ENCODE peak calls at places on chromosomes 7 and 10, in four cellular contexts. One of them, this sample, is unnamed.

GRCh38 chr7:105354383-105354782 is 34.3 kb downstream of the SRPK2 start:
- DNase-seq in K562: no peak
- DNase-seq in HepG2: no peak
- DNase-seq in H1: no peak
- DNase-seq in this sample: no peak

GRCh38 chr7:100880645-100881044 is 5.7 kb downstream of the SRRT start:
- DNase-seq in K562: no peak
- DNase-seq in HepG2: no peak
- DNase-seq in H1: no peak
- DNase-seq in this sample: no peak

GRCh38 chr10:111598433-111599059 is 521.7 kb downstream of the ADRA2A start:
- DNase-seq in K562: peak
- DNase-seq in HepG2: peak
- DNase-seq in H1: peak
- DNase-seq in this sample: peak

GRCh38 chr7:56077681-56078080 is 13.6 kb downstream of the SUMF2 start:
- DNase-seq in K562: no peak
- DNase-seq in HepG2: no peak
- DNase-seq in H1: no peak
- DNase-seq in this sample: no peak

GRCh38 chr10:99532687-99533495 is at the start of gene NKX2-3:
- DNase-seq in K562: peak
- DNase-seq in HepG2: no peak
- DNase-seq in H1: peak
- DNase-seq in this sample: no peak

GRCh38 chr7:127766831-127767489 is 115.0 kb downstream of the SND1 start:
- DNase-seq in K562: no peak
- DNase-seq in HepG2: no peak
- DNase-seq in H1: no peak
- DNase-seq in this sample: no peak

GRCh38 chr7:108094933-108095710 is 35.0 kb downstream of the LAMB4 start:
- DNase-seq in K562: no peak
- DNase-seq in HepG2: peak
- DNase-seq in H1: no peak
- DNase-seq in this sample: no peak

GRCh38 chr7:37349979-37350590 is 98.6 kb downstream of the ELMO1 start:
- DNase-seq in K562: no peak
- DNase-seq in HepG2: no peak
- DNase-seq in H1: no peak
- DNase-seq in this sample: no peak

GRCh38 chr10:70672993-70673928 is 955 bp downstream of the ADAMTS14 start:
- DNase-seq in K562: peak
- DNase-seq in HepG2: no peak
- DNase-seq in H1: no peak
- DNase-seq in this sample: no peak

GRCh38 chr10:77881636-77882035 is 44.9 kb downstream of the DLG5 start:
- DNase-seq in K562: no peak
- DNase-seq in HepG2: peak
- DNase-seq in H1: no peak
- DNase-seq in this sample: no peak

GRCh38 chr7:29091121-29091601 is 55.2 kb downstream of the CPVL start:
- DNase-seq in K562: no peak
- DNase-seq in HepG2: no peak
- DNase-seq in H1: no peak
- DNase-seq in this sample: no peak

DNA sequence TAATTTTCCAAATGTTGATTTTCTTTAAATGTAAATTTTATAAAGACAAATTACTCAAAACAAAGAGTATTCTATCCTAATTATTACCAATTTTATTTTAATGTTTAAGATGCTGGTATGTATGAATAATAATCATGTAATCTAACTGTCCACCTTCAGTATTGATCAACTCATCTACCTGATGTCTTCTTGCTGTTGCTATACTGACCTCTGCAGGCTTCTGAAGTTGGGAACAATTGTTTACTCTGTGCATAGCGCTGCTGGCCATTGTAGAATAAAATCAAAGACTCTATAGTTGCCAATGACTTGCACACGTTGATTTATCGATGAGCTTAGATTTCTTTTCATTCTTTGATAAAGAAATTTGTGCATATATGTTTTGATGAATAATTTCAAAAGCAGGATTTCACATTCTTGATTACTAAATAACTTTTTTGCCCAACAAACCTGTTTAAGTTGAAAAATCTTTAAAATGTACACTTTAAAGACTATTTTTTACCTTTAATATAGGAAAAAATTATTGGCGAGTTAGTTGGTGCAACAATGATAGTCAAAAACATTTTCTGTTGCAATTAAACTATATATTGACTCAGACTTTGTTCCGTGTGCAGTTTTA is 282.3 kb downstream of the TFEC start:
- DNase-seq in K562: no peak
- DNase-seq in HepG2: peak
- DNase-seq in H1: no peak
- DNase-seq in this sample: peak
- TF ChIP-seq FOSL1 in K562: no peak
- TF ChIP-seq FOSL1 in HepG2: no peak
- TF ChIP-seq FOSL1 in H1: no peak
- TF ChIP-seq FOSL1 in this sample: no peak

DNA sequence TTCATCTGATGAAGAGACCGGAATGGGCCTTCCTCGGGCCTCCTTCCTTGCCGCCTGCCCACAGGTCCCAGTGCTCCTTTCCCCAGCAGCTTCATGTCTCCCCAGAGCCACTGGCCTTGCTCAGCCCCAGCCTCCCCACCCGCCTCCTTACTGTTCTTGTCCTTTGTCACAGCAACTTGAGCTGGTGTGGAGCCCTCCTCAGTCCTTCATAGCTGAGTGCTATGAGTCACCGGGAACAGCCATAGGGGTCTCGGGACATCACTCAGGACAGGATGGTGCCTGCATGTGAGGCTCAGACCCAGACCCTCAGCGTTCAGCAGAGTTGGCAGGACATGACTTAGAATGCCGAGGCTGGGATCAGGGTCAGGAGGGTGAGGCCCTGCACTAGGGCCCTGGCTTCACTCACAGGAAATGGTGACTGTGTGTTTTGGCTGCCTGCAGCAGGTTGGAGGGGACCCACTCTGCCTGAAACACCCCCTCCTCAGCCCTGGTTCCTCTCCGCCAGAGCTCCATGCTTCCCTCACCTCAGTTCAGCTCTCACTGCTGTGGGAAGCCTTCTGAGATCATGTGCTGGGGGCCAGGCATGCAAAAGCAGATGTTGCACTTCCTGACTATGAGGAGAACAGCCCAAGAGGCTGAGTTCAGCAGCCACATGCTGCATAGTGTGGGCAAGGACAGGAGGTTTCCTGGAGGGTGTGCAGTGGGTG is 40.7 kb upstream of the GJD4 start:
- DNase-seq in K562: no peak
- DNase-seq in HepG2: no peak
- DNase-seq in H1: no peak
- DNase-seq in this sample: no peak
- TF ChIP-seq FOSL1 in K562: no peak
- TF ChIP-seq FOSL1 in HepG2: no peak
- TF ChIP-seq FOSL1 in H1: no peak
- TF ChIP-seq FOSL1 in this sample: no peak

GRCh38 chr10:125515571-125515970 is 167.4 kb downstream of the TEX36 start:
- DNase-seq in K562: no peak
- DNase-seq in HepG2: no peak
- DNase-seq in H1: no peak
- DNase-seq in this sample: no peak
- TF ChIP-seq FOSL1 in K562: no peak
- TF ChIP-seq FOSL1 in HepG2: no peak
- TF ChIP-seq FOSL1 in H1: no peak
- TF ChIP-seq FOSL1 in this sample: no peak

GRCh38 chr7:152335900-152336571 is 99.8 kb downstream of the KMT2C start:
- DNase-seq in K562: no peak
- DNase-seq in HepG2: no peak
- DNase-seq in H1: no peak
- DNase-seq in this sample: no peak

GRCh38 chr7:152338553-152338952 is 97.2 kb downstream of the KMT2C start:
- DNase-seq in K562: no peak
- DNase-seq in HepG2: no peak
- DNase-seq in H1: no peak
- DNase-seq in this sample: no peak

GRCh38 chr7:152341039-152341913 is 94.5 kb downstream of the KMT2C start:
- DNase-seq in K562: peak
- DNase-seq in HepG2: peak
- DNase-seq in H1: no peak
- DNase-seq in this sample: peak

GRCh38 chr7:152333134-152333533 is 102.7 kb downstream of the KMT2C start:
- DNase-seq in K562: no peak
- DNase-seq in HepG2: no peak
- DNase-seq in H1: no peak
- DNase-seq in this sample: no peak

GRCh38 chr7:152336754-152337368 is 98.9 kb downstream of the KMT2C start:
- DNase-seq in K562: peak
- DNase-seq in HepG2: peak
- DNase-seq in H1: no peak
- DNase-seq in this sample: peak
- TF ChIP-seq FOSL1 in K562: no peak
- TF ChIP-seq FOSL1 in HepG2: no peak
- TF ChIP-seq FOSL1 in H1: no peak
- TF ChIP-seq FOSL1 in this sample: no peak

GRCh38 chr7:155514296-155514695 is 32.1 kb downstream of the CNPY1 start:
- DNase-seq in K562: no peak
- DNase-seq in HepG2: no peak
- DNase-seq in H1: no peak
- DNase-seq in this sample: no peak
- TF ChIP-seq FOSL1 in K562: no peak
- TF ChIP-seq FOSL1 in HepG2: no peak
- TF ChIP-seq FOSL1 in H1: no peak
- TF ChIP-seq FOSL1 in this sample: no peak

GRCh38 chr10:3333426-3333825 is 160.8 kb upstream of the PITRM1 start:
- DNase-seq in K562: no peak
- DNase-seq in HepG2: no peak
- DNase-seq in H1: no peak
- DNase-seq in this sample: no peak

GRCh38 chr10:3331104-3331645 is 158.6 kb upstream of the PITRM1 start:
- DNase-seq in K562: no peak
- DNase-seq in HepG2: no peak
- DNase-seq in H1: no peak
- DNase-seq in this sample: no peak

GRCh38 chr10:3332732-3333131 is 160.2 kb upstream of the PITRM1 start:
- DNase-seq in K562: no peak
- DNase-seq in HepG2: no peak
- DNase-seq in H1: no peak
- DNase-seq in this sample: no peak

GRCh38 chr10:3331680-3332230 is 159.2 kb upstream of the PITRM1 start:
- DNase-seq in K562: no peak
- DNase-seq in HepG2: no peak
- DNase-seq in H1: no peak
- DNase-seq in this sample: no peak

DNA sequence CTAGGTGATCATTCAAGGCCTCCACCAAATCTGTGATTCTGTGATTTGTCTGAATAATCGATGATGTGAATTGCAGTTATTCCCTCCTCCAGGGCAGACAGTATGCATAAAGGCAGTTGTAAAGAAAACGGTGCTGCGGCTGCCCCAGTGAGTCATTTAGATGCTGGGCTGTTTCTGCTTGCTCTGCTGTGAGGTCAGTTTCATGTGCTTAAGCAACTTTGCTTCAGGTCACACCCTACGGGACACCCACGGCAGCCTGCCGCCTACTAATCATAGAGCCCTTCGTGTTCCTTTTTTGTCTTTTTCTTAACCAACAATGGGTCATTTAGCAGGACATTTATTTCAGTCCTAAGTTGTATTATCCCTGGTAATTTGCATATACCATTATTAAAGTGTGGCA is 158.1 kb upstream of the PITRM1 start:
- DNase-seq in K562: no peak
- DNase-seq in HepG2: no peak
- DNase-seq in H1: no peak
- DNase-seq in this sample: no peak
- TF ChIP-seq FOSL1 in K562: no peak
- TF ChIP-seq FOSL1 in HepG2: no peak
- TF ChIP-seq FOSL1 in H1: no peak
- TF ChIP-seq FOSL1 in this sample: no peak

GRCh38 chr7:68417659-68418058 is 1180.6 kb upstream of the AUTS2 start:
- DNase-seq in K562: peak
- DNase-seq in HepG2: no peak
- DNase-seq in H1: no peak
- DNase-seq in this sample: no peak
- TF ChIP-seq FOSL1 in K562: no peak
- TF ChIP-seq FOSL1 in HepG2: no peak
- TF ChIP-seq FOSL1 in H1: no peak
- TF ChIP-seq FOSL1 in this sample: no peak

DNA sequence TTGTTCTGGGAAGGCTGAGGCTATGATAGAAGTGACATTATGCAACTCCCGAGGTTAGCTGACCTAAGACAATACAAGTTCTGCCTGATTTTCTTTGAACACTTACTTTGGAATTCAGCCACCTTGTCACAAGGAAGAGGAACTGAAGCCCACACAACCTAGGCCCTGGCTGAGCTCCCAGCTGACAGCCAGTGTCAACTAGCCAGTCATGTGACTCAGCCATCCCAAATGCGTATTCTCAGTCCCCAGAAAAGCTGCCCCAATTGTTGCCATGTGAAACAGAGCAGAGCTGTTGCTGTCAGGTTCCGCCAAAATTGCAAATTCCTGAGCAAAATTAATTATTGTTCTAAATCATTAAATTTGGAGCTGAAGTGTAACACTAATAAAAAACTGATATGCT is 1010.0 kb downstream of the XPNPEP1 start:
- DNase-seq in K562: no peak
- DNase-seq in HepG2: no peak
- DNase-seq in H1: no peak
- DNase-seq in this sample: no peak
- TF ChIP-seq FOSL1 in K562: no peak
- TF ChIP-seq FOSL1 in HepG2: no peak
- TF ChIP-seq FOSL1 in H1: no peak
- TF ChIP-seq FOSL1 in this sample: no peak